ENCODE peak calls at places on chromosomes 16 and 17, in five cellular contexts. Y is astrocyte of the spinal cord, W is PC-9, D is ascending aorta, E is AG09319. K is an unnamed sample.

GRCh38 chr17:73030501-73030911 is 62.0 kb downstream of the SLC39A11 start:
- DNase-seq in E (peak; percentile 50), Y (no peak), D (no peak), W (no peak), K (no peak)

GRCh38 chr16:84430860-84431259 is 62.5 kb downstream of the ATP2C2 start:
- DNase-seq in W (no peak), D (no peak), E (no peak), Y (no peak), K (no peak)

GRCh38 chr16:65769055-65769465 is 597.4 kb upstream of the CDH5 start:
- DNase-seq in D (no peak), Y (no peak), W (peak; percentile 50), E (no peak), K (no peak)

GRCh38 chr17:71983828-71984227 is 137.0 kb upstream of the SOX9 start:
- DNase-seq in Y (no peak), E (no peak), D (no peak), W (no peak), K (peak; percentile 44)

GRCh38 chr16:72224260-72224768 is 52.4 kb upstream of the PMFBP1 start:
- DNase-seq in D (no peak), Y (no peak), W (no peak), E (no peak), K (no peak)

GRCh38 chr17:41535764-41536481 is 7.8 kb upstream of the KRT19 start:
- DNase-seq in D (no peak), Y (no peak), E (no peak), W (peak; percentile 89), K (no peak)

GRCh38 chr17:79883202-79883601 is 44.0 kb upstream of the CBX4 start:
- DNase-seq in W (no peak), Y (no peak), D (no peak), E (no peak), K (no peak)

GRCh38 chr16:85207357-85207921 is 95.2 kb upstream of the CIBAR2 start:
- DNase-seq in D (no peak), W (no peak), Y (no peak), E (no peak), K (no peak)

GRCh38 chr17:3848229-3848628 is 2.2 kb upstream of the NCBP3 start:
- DNase-seq in W (no peak), D (no peak), E (no peak), Y (no peak), K (no peak)

GRCh38 chr17:67038861-67039365 is 5.4 kb upstream of the CACNG1 start:
- DNase-seq in W (no peak), E (no peak), Y (no peak), D (no peak), K (no peak)

GRCh38 chr16:86019446-86020047 is 120.6 kb downstream of the IRF8 start:
- DNase-seq in D (no peak), W (no peak), Y (no peak), E (no peak), K (peak; percentile 20)

GRCh38 chr17:71224824-71225575 is 895.8 kb upstream of the SOX9 start:
- DNase-seq in W (no peak), D (no peak), Y (peak; percentile 40), E (no peak), K (no peak)

GRCh38 chr17:48198950-48199541 is 91.5 kb downstream of the SNX11 start:
- DNase-seq in Y (no peak), D (no peak), E (no peak), W (no peak), K (no peak)

GRCh38 chr16:27204232-27204915 is 1.0 kb downstream of the KDM8 start:
- DNase-seq in W (no peak), E (no peak), D (no peak), Y (no peak), K (peak; percentile 30)

GRCh38 chr17:18157354-18157985 is 26.2 kb upstream of the ALKBH5 start:
- DNase-seq in D (no peak), Y (no peak), E (no peak), W (no peak), K (no peak)

GRCh38 chr16:75380870-75381269 is 52.4 kb downstream of the CFDP1 start:
- DNase-seq in Y (no peak), D (no peak), W (no peak), E (no peak), K (no peak)

GRCh38 chr17:76586741-76587487 is 1.3 kb upstream of the ST6GALNAC2 start:
- DNase-seq in W (no peak), D (no peak), E (no peak), Y (no peak), K (no peak)

GRCh38 chr17:76816590-76817135 is 51.5 kb upstream of the MGAT5B start:
- DNase-seq in Y (peak; percentile 56), E (peak; percentile 4), D (no peak), W (peak; percentile 43), K (peak; percentile 75)

GRCh38 chr17:79607941-79608728 is 2.7 kb downstream of the RBFOX3 start:
- DNase-seq in Y (no peak), W (no peak), D (no peak), E (no peak), K (peak; percentile 44)

GRCh38 chr17:7886227-7887037 is 2.2 kb upstream of the CHD3 start:
- DNase-seq in E (no peak), Y (peak; percentile 15), W (no peak), D (no peak), K (peak; percentile 78)

GRCh38 chr17:73955616-73956015 is 247.9 kb upstream of the RPL38 start:
- DNase-seq in E (no peak), D (no peak), Y (no peak), W (no peak), K (no peak)

GRCh38 chr17:27670791-27671590 is 40.0 kb downstream of the LGALS9 start:
- DNase-seq in E (no peak), D (no peak), W (no peak), Y (no peak), K (no peak)

GRCh38 chr16:50593410-50594139 is 45.4 kb downstream of the NKD1 start:
- DNase-seq in D (no peak), Y (no peak), E (no peak), W (no peak), K (no peak)

GRCh38 chr17:37791985-37792384 is 47.1 kb upstream of the HNF1B start:
- DNase-seq in D (no peak), Y (no peak), W (no peak), E (no peak), K (no peak)

GRCh38 chr17:37789166-37789565 is 44.3 kb upstream of the HNF1B start:
- DNase-seq in W (no peak), E (no peak), Y (no peak), D (no peak), K (no peak)

GRCh38 chr17:37792787-37793186 is 47.9 kb upstream of the HNF1B start:
- DNase-seq in E (no peak), D (no peak), Y (peak; percentile 69), W (no peak), K (no peak)

GRCh38 chr17:37790153-37790552 is 45.3 kb upstream of the HNF1B start:
- DNase-seq in D (no peak), W (no peak), E (no peak), Y (no peak), K (no peak)

GRCh38 chr17:37791434-37791833 is 46.6 kb upstream of the HNF1B start:
- DNase-seq in Y (no peak), E (peak; percentile 5), W (no peak), D (no peak), K (peak; percentile 80)
- TF ChIP-seq CTCF in Y (peak; percentile 45), E (peak; percentile 43), W (peak; percentile 64), D (peak; percentile 19), K (peak; percentile 81)

DNA sequence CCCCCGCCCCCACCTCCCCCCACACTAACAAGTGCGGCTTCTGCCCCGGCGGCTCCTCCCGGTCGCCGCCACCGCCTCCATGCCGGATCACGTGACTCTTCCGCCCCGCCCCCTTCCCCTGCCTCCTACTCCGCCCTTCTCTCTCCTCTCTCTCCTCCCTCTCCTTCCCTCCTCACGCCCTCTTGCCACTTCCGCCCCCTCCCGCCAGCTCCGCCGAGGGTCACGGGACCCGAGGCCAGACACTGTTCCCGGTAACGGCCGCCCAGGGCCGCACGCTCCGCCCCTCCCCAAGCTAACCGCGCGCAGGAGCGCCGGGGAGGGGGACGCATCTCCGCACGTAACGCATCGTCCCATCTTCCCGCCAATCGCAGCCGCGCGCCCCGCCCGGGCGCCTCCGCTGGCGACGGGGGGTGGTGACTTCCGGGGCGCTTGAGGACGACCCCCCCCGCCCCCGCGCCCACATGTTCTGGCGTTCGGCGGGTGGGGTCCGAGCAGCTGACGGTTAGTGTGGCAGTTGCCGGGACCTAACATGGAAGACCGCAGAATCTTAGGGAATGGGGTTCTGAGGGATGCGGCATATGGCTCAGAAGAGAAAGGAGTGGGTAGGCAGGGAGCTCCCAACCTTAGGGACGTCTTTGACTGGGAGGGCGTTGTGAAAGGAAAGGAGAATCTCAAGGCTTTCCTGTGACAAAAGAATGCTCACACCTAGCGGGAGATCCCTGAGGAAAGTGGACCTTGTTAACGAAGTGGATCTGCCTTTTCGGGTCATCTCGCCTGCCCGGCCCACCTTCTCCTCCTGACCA is at the start of gene USP32:
- DNase-seq in W (peak; percentile 87), Y (peak; percentile 99), D (peak; percentile 94), E (peak; percentile 98), K (peak; percentile 99)
- TF ChIP-seq CTCF in W (peak; percentile 45), Y (no peak), D (peak; percentile 25), E (no peak), K (no peak)

GRCh38 chr17:56652608-56653007 is 59.1 kb downstream of the NOG start:
- DNase-seq in E (no peak), Y (no peak), W (no peak), D (no peak), K (no peak)
- TF ChIP-seq CTCF in E (no peak), Y (no peak), W (no peak), D (no peak), K (no peak)

GRCh38 chr16:49442805-49443204 is 69.2 kb downstream of the C16orf78 start:
- DNase-seq in Y (no peak), W (no peak), D (no peak), E (no peak), K (no peak)

GRCh38 chr16:49439050-49439449 is 65.4 kb downstream of the C16orf78 start:
- DNase-seq in D (no peak), Y (no peak), W (no peak), E (no peak), K (no peak)

GRCh38 chr16:49439676-49440075 is 66.1 kb downstream of the C16orf78 start:
- DNase-seq in D (no peak), W (no peak), E (no peak), Y (no peak), K (no peak)

GRCh38 chr16:49441366-49441780 is 67.8 kb downstream of the C16orf78 start:
- DNase-seq in Y (no peak), W (no peak), D (no peak), E (no peak), K (peak; percentile 87)

DNA sequence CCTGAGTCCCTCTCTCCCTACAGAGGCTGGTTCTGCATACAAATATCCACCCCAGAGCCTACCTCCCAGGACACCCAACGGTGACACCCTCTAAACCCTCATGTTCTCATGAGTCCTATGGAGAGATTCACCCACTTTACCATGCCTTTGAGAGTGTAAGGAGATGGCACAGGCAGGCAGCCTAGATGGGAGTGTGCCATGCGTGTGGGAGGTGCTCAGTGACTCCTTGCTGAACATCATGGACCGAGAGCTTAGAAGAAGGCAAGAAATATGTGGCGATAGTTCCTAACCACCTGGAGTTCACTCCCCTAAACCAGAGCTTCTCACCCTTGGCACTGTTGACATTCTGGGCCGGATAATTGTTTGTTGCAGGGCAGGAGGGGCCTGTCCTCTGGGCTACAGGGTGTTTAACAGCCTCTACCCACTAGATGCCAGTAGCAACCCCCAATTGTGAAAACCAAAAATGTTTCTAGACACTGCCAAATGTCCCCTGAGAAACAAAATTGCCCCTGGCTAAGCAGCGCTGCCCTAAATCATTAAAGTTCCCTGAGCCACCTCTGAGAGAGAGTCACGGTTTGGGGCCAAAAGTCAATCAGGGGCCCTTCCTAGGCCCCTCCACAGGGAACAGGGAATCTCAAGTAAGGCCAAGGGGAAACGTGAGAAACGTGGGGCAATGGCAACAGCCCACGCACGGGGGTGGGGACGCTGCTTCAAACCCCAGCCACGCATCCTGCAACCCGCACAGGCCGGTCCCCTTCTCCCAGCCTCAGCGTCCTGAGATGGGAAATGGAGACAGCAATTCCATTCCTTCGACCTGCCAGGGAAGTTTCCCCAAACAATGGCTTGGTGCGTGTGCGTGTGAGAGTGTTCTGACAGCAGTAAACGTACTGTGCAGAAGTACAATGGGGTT is 66.8 kb downstream of the C16orf78 start:
- DNase-seq in W (no peak), Y (no peak), D (no peak), E (no peak), K (no peak)
- TF ChIP-seq CTCF in W (no peak), Y (no peak), D (no peak), E (no peak), K (no peak)

K was measured in activated CD8-positive, alpha-beta T cell treated with anti-CD3 and anti-CD28 coated beads for 36 hours.